ENCODE peak calls at places on chromosome 17, in six cellular contexts. U, B, P, K, A and O are unnamed samples.

GRCh38 chr17:48505788-48506187 is 25.0 kb downstream of the HOXB1 start:
- DNase-seq in A (peak), P (no peak), K (no peak), U (peak), B (no peak), O (peak)

GRCh38 chr17:65228734-65229390 is 91.7 kb downstream of the RGS9 start:
- DNase-seq in B (peak), P (no peak), K (no peak), U (peak), A (peak), O (no peak)

GRCh38 chr17:35666070-35666469 is 65.4 kb upstream of the RASL10B start:
- DNase-seq in B (no peak), A (no peak), K (no peak), P (no peak), U (peak), O (no peak)

GRCh38 chr17:29884995-29885394 is 45.0 kb downstream of the SSH2 start:
- DNase-seq in K (no peak), U (no peak), P (no peak), B (no peak), A (no peak), O (no peak)

GRCh38 chr17:39623356-39623950 is 3.3 kb upstream of the PPP1R1B start:
- DNase-seq in U (peak), B (peak), K (peak), P (peak), A (peak), O (peak)

GRCh38 chr17:42291136-42291535 is 2.8 kb downstream of the STAT5A start:
- DNase-seq in U (no peak), B (no peak), P (no peak), A (no peak), K (no peak), O (no peak)

GRCh38 chr17:77594416-77595209 is 363.9 kb upstream of the TNRC6C start:
- DNase-seq in A (no peak), P (no peak), K (no peak), U (no peak), B (no peak), O (no peak)

GRCh38 chr17:35700157-35700556 is 31.3 kb upstream of the RASL10B start:
- DNase-seq in A (no peak), B (no peak), P (no peak), K (no peak), U (peak), O (no peak)

GRCh38 chr17:48749621-48750553 is 21.3 kb upstream of the HOXB13 start:
- DNase-seq in U (no peak), A (no peak), B (no peak), K (peak), P (peak), O (no peak)

GRCh38 chr17:6843241-6843890 is 11.8 kb upstream of the TEKT1 start:
- DNase-seq in K (peak), U (peak), P (peak), A (peak), B (peak), O (peak)

GRCh38 chr17:77352441-77352840 is 211.7 kb downstream of the SEC14L1 start:
- DNase-seq in U (no peak), B (no peak), A (no peak), P (no peak), K (no peak), O (no peak)

GRCh38 chr17:34758316-34758715 is 178.9 kb downstream of the TMEM132E start:
- DNase-seq in K (no peak), P (no peak), A (no peak), U (no peak), B (no peak), O (no peak)

GRCh38 chr17:56149266-56150036 is 3.8 kb upstream of the ANKFN1 start:
- DNase-seq in U (peak), K (no peak), P (no peak), B (no peak), A (no peak), O (no peak)

GRCh38 chr17:81536299-81537290 is 8.4 kb downstream of the FSCN2 start:
- DNase-seq in K (peak), P (peak), A (no peak), B (peak), U (peak), O (no peak)

GRCh38 chr17:40500190-40500589 is 1.2 kb downstream of the TNS4 start:
- DNase-seq in U (no peak), P (no peak), B (no peak), A (no peak), K (no peak), O (no peak)

GRCh38 chr17:63433746-63434591 is 12.1 kb downstream of the CYB561 start:
- DNase-seq in K (no peak), U (peak), B (peak), P (no peak), A (peak), O (no peak)

GRCh38 chr17:68697850-68698313 is 96.7 kb upstream of the FAM20A start:
- DNase-seq in B (no peak), U (peak), A (no peak), P (no peak), K (no peak), O (no peak)

GRCh38 chr17:32310927-32311568 is 30.9 kb downstream of the C17orf75 start:
- DNase-seq in K (peak), U (peak), B (peak), P (peak), A (no peak), O (no peak)

GRCh38 chr17:44385287-44386181 is 3.9 kb downstream of the ITGA2B start:
- DNase-seq in P (peak), U (peak), A (peak), B (peak), K (peak), O (peak)

GRCh38 chr17:58327363-58328194 is 1.0 kb downstream of the TSPOAP1 start:
- DNase-seq in A (no peak), B (peak), P (no peak), K (no peak), U (no peak), O (no peak)

GRCh38 chr17:32847977-32848376 is 28.9 kb downstream of the MYO1D start:
- DNase-seq in B (no peak), A (no peak), U (no peak), K (no peak), P (no peak), O (no peak)

GRCh38 chr17:39261286-39261685 is 35.5 kb upstream of the STAC2 start:
- DNase-seq in B (no peak), U (no peak), K (peak), P (peak), A (no peak), O (no peak)

GRCh38 chr17:56694825-56695224 is 101.3 kb downstream of the NOG start:
- DNase-seq in U (peak), P (no peak), B (no peak), K (no peak), A (no peak), O (no peak)

GRCh38 chr17:44394833-44395232 is 5.4 kb upstream of the ITGA2B start:
- DNase-seq in A (no peak), B (no peak), U (no peak), P (no peak), K (no peak), O (no peak)

GRCh38 chr17:80980397-80981061 is 11.1 kb upstream of the CHMP6 start:
- DNase-seq in A (peak), P (no peak), U (peak), K (no peak), B (no peak), O (no peak)

GRCh38 chr17:46977348-46977747 is 1.7 kb downstream of the RPRML start:
- DNase-seq in B (peak), K (peak), P (peak), U (peak), A (peak), O (no peak)

GRCh38 chr17:40076595-40076994 is 13.8 kb downstream of the THRA start:
- DNase-seq in K (no peak), A (no peak), U (no peak), P (no peak), B (no peak), O (no peak)

GRCh38 chr17:77479817-77480508 is 339.2 kb downstream of the SEC14L1 start:
- DNase-seq in P (peak), U (no peak), B (peak), A (no peak), K (peak), O (peak)

GRCh38 chr17:17551361-17551760 is 40.1 kb downstream of the PEMT start:
- DNase-seq in U (peak), A (no peak), P (peak), B (peak), K (peak), O (no peak)

GRCh38 chr17:50588391-50589111 is 28.0 kb downstream of the CACNA1G start:
- DNase-seq in P (no peak), K (no peak), U (peak), B (no peak), A (no peak), O (no peak)

GRCh38 chr17:49997773-49998703 is 3.0 kb upstream of the DLX3 start:
- DNase-seq in U (peak), A (peak), K (peak), P (peak), B (peak), O (peak)

GRCh38 chr17:149897-150575 is 12.7 kb downstream of the SCGB1C2 start:
- DNase-seq in P (no peak), A (peak), K (no peak), U (no peak), B (no peak), O (no peak)

GRCh38 chr17:40582328-40582901 is 17.1 kb upstream of the CCR7 start:
- DNase-seq in B (no peak), P (no peak), A (no peak), K (peak), U (no peak), O (peak)

GRCh38 chr17:50458290-50458689 is 10.4 kb downstream of the CHAD start:
- DNase-seq in K (no peak), U (no peak), A (peak), P (no peak), B (no peak), O (no peak)

GRCh38 chr17:50421308-50422031 is 4.5 kb upstream of the ACSF2 start:
- DNase-seq in P (no peak), A (no peak), B (no peak), K (no peak), U (peak), O (peak)

GRCh38 chr17:73510981-73511442 is 133.2 kb downstream of the SDK2 start:
- DNase-seq in A (no peak), K (no peak), U (no peak), B (peak), P (no peak), O (no peak)

DNA sequence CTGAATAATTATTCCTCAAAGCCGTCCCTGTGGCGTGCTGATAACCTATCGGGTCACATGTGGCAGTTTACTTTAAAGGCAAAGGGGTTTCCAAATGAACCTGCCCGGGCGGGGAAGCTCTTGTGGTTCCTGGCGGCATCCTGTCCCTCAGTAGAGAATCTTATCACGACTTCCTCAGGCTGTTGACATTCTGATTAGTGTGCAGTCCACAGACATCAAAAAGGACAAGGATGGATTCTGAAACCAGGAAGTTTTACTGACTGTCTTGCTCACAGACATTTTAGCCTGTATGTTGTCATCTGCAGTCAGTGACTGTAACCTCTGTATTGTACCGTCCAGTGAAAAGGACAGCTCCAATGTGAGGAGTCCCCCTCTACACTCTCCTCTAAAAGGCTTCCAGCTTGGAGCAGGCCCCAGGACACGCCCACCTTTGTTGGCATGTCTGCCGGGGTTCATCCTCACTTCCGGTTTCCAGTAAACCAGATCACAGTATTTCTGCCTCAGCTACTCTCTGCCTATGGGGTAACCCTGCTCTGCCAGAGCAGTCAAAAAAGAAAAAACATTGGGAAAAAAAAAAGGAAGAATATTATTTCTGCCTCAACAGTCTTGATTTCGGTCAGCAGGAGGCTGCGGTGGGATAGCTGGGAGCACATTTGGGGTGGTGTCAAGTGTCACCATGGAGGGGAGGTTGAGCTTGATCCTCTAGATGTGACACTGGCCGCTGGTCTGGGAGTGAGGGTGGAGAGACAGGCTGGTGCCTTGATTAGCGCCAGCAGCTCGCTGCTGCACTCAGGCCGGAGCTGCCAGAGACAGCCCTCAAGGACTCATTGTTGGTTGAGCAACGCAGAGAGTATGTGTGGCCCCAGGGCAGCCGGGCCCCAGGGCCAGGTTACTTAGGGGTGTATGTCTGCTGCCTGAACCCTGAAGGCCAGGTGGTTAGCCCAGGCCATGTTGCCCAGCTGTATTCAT is 89.0 kb upstream of the DNAH17 start:
- DNase-seq in P (peak), U (peak), K (no peak), B (no peak), A (peak), O (no peak)
- TF ChIP-seq EZH2phosphoT487 in P (no peak), U (no peak), K (no peak), B (no peak), A (no peak), O (no peak)

GRCh38 chr17:7915611-7916382 is at the start of gene RNF227:
- DNase-seq in K (peak), B (peak), U (peak), P (peak), A (peak), O (peak)

GRCh38 chr17:7916799-7917198 is 710 bp upstream of the RNF227 start:
- DNase-seq in A (no peak), B (no peak), P (no peak), K (no peak), U (peak), O (no peak)

GRCh38 chr17:7916383-7916677 is 241 bp upstream of the RNF227 start:
- DNase-seq in B (no peak), A (no peak), K (no peak), U (no peak), P (no peak), O (no peak)

GRCh38 chr17:7912927-7913524 is 3.1 kb downstream of the RNF227 start:
- DNase-seq in A (peak), P (peak), B (peak), U (peak), K (peak), O (peak)

DNA sequence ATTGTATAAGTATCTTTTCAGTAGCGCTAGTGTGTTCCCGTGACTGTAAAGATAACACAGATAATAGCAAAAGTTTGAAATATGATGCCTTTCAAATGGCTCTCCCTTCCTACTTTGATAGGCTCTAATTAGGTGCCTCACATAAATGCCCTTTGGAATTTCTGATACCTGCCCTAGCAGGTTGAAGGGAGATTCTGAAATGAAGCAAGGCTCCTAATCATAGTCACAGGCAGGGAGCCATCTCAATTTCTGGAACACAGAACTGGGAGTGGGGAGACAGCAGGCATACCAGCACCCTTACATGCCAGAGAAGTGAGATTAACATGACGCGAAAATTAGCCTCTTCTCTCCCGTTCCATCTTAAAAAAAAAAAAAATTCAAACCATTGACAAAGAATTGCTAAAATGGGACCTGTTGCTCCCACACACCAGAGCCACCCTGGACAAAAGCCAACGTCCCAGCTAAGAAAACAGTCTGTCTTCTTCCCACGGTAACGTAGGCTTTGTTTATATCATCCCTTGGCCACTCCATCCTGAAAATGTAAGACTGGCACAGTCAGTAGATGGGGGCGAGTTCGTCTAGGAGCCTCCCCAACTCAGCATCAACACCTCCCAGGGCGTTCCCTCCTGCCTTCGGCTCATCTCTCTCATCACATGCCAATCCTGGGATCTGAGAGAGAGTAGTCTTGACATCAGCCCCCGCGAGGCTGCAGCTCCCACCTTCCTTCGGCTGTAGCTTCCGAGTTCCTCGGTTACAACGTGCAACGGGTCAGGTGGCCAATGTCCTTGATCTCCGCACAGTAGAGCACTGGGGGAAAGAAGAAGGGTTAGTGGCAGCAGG is 1.1 kb downstream of the RNF227 start:
- DNase-seq in K (no peak), P (no peak), U (peak), A (peak), B (no peak), O (no peak)
- TF ChIP-seq EZH2phosphoT487 in K (no peak), P (peak), U (no peak), A (no peak), B (no peak), O (no peak)

GRCh38 chr17:3913531-3914318 is 2.5 kb downstream of the P2RX1 start:
- DNase-seq in U (peak), A (peak), K (peak), B (peak), P (peak), O (peak)
- TF ChIP-seq EZH2phosphoT487 in U (no peak), A (no peak), K (no peak), B (no peak), P (no peak), O (no peak)

DNA sequence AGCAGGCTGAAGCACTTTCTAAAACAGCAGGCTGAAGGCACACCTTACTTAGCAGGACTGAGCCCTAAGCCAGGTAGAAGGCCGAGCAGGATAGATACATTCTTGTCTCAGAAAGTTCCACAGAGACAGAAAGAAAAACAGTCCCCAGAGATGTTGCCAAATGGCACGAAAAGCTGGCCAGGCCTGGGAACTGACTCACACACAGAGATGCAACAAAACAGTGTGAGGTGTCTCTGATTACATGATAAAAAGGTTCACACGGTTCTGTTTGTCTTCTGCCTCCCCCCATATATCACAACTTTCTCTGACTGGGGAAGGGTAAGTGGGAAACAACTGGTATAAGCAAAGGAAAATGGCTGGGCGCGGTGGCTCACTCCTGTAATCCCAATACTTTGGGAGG is 1.7 kb downstream of the WBP2 start:
- DNase-seq in B (no peak), U (peak), K (no peak), P (no peak), A (peak), O (no peak)
- TF ChIP-seq EZH2phosphoT487 in B (no peak), U (no peak), K (no peak), P (no peak), A (no peak), O (no peak)

DNA sequence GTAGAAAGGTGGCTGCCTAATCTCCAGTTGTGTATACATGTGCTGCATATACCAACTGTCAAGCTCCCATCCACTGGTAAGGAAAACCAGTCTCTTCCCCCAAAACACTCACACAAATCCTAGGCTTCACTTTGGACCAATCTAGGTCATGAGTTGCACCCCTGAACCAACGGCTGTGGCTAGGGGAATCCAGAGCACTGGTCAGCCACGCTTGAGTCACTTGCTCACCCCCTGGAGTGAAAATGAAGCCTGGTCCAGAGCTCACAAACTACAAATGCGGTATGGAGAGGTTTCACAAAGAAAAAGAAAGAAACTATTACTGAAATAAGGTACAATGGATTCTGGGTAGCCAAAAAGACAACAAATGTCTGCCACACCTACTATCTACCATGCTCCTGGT is 66.1 kb upstream of the NLK start:
- DNase-seq in A (no peak), B (no peak), U (no peak), P (no peak), K (no peak), O (no peak)
- TF ChIP-seq EZH2phosphoT487 in A (no peak), B (no peak), U (no peak), P (no peak), K (no peak), O (no peak)

GRCh38 chr17:67635688-67636087 is 82.0 kb upstream of the NOL11 start:
- DNase-seq in P (no peak), U (no peak), K (no peak), B (no peak), A (no peak), O (no peak)

GRCh38 chr17:67633751-67634191 is 84.0 kb upstream of the NOL11 start:
- DNase-seq in P (no peak), B (no peak), U (no peak), A (no peak), K (no peak), O (no peak)

GRCh38 chr17:67637901-67638641 is 79.7 kb upstream of the NOL11 start:
- DNase-seq in U (no peak), B (no peak), P (no peak), K (peak), A (peak), O (no peak)

GRCh38 chr17:67636841-67637240 is 80.9 kb upstream of the NOL11 start:
- DNase-seq in P (no peak), A (peak), K (no peak), B (no peak), U (peak), O (no peak)

GRCh38 chr17:67636312-67636711 is 81.4 kb upstream of the NOL11 start:
- DNase-seq in P (no peak), B (no peak), A (no peak), K (peak), U (no peak), O (no peak)
- TF ChIP-seq EZH2phosphoT487 in P (no peak), B (no peak), A (no peak), K (no peak), U (no peak), O (no peak)